ENCODE peak calls at places on chromosomes 1 and 21, in five cellular contexts. S is thoracic aorta, P is GM12865, M is pancreas, R is stomach. A is an unnamed sample.
A peak's percentile ranks its signal among the peaks of the same experiment; 100 is the strongest.

GRCh38 chr1:16248603-16249534 is 11.9 kb upstream of the CPLANE2 start:
- DNase-seq in R (peak; percentile 94), M (peak; percentile 87), P (peak; percentile 69), S (peak; percentile 50), A (no peak)

GRCh38 chr1:5311147-5311546 is 656.7 kb downstream of the AJAP1 start:
- DNase-seq in M (no peak), S (no peak), P (no peak), R (no peak), A (no peak)

GRCh38 chr1:96361961-96362360 is 359.6 kb upstream of the PTBP2 start:
- DNase-seq in R (no peak), S (no peak), M (no peak), P (no peak), A (no peak)

GRCh38 chr1:207882692-207883091 is 28.2 kb downstream of the CD34 start:
- DNase-seq in P (no peak), R (peak; percentile 22), M (no peak), S (no peak), A (no peak)

GRCh38 chr21:44924611-44925010 is 3.9 kb upstream of the ITGB2 start:
- DNase-seq in M (no peak), P (no peak), R (no peak), S (no peak), A (no peak)

GRCh38 chr1:184160236-184160635 is 108.7 kb downstream of the TSEN15 start:
- DNase-seq in S (no peak), P (peak; percentile 67), R (no peak), M (no peak), A (no peak)

GRCh38 chr1:53604291-53604919 is 134.6 kb downstream of the GLIS1 start:
- DNase-seq in S (no peak), P (no peak), R (no peak), M (no peak), A (no peak)

GRCh38 chr1:20138961-20139550 is at the start of gene PLA2G2F:
- DNase-seq in S (no peak), R (no peak), P (no peak), M (no peak), A (no peak)

GRCh38 chr1:25649505-25650218 is 33.1 kb downstream of the MAN1C1 start:
- DNase-seq in P (no peak), R (no peak), M (no peak), S (no peak), A (no peak)

GRCh38 chr1:156706647-156707008 is 1.2 kb upstream of the CRABP2 start:
- DNase-seq in R (no peak), M (peak; percentile 45), S (no peak), P (no peak), A (no peak)

GRCh38 chr1:6922096-6922931 is 137.1 kb downstream of the CAMTA1 start:
- DNase-seq in R (no peak), S (peak; percentile 53), M (peak; percentile 61), P (no peak), A (no peak)

GRCh38 chr1:78434351-78434750 is 56.4 kb upstream of the PTGFR start:
- DNase-seq in M (no peak), P (no peak), R (no peak), S (no peak), A (no peak)

GRCh38 chr1:66022904-66023620 is 230.4 kb downstream of the PDE4B start:
- DNase-seq in P (no peak), R (no peak), S (no peak), M (no peak), A (no peak)

GRCh38 chr1:67040405-67040804 is 13.5 kb downstream of the SLC35D1 start:
- DNase-seq in S (no peak), P (no peak), M (no peak), R (no peak), A (no peak)

GRCh38 chr21:27388835-27389234 is 421.9 kb upstream of the ADAMTS5 start:
- DNase-seq in S (no peak), R (no peak), P (no peak), M (no peak), A (no peak)

GRCh38 chr21:41819236-41819855 is 52.5 kb upstream of the RIPK4 start:
- DNase-seq in S (no peak), R (no peak), P (no peak), M (no peak), A (no peak)

GRCh38 chr1:60765204-60765603 is 317.2 kb upstream of the NFIA start:
- DNase-seq in R (peak; percentile 30), S (no peak), M (no peak), P (peak; percentile 35), A (no peak)

GRCh38 chr1:8075511-8076051 is 49.5 kb upstream of the ERRFI1 start:
- DNase-seq in M (no peak), S (no peak), P (no peak), R (no peak), A (no peak)

GRCh38 chr1:66506991-66507390 is 27.0 kb upstream of the SGIP1 start:
- DNase-seq in R (no peak), S (no peak), M (no peak), P (no peak), A (no peak)

GRCh38 chr1:15740833-15741182 is 1.5 kb upstream of the TMEM82 start:
- DNase-seq in R (no peak), P (no peak), S (no peak), M (no peak), A (no peak)

GRCh38 chr1:15538750-15539149 is 12.1 kb downstream of the DNAJC16 start:
- DNase-seq in S (no peak), P (no peak), R (no peak), M (no peak), A (no peak)

GRCh38 chr1:73366734-73367413 is 831.1 kb downstream of the LRRIQ3 start:
- DNase-seq in S (no peak), P (no peak), R (no peak), M (no peak), A (no peak)

GRCh38 chr1:235917267-235917811 is 50.6 kb upstream of the LYST start:
- DNase-seq in R (peak; percentile 58), S (peak; percentile 76), P (peak; percentile 84), M (peak; percentile 11), A (no peak)

GRCh38 chr1:147236959-147237791 is 5.3 kb upstream of the CHD1L start:
- DNase-seq in S (no peak), R (peak; percentile 61), M (no peak), P (no peak), A (no peak)

GRCh38 chr1:65762081-65762862 is 30.4 kb upstream of the PDE4B start:
- DNase-seq in S (no peak), P (no peak), R (no peak), M (no peak), A (no peak)

GRCh38 chr1:27007909-27008582 is 4.6 kb downstream of the TENT5B start:
- DNase-seq in S (no peak), R (peak; percentile 83), M (no peak), P (no peak), A (no peak)

GRCh38 chr1:47792786-47793185 is 204.4 kb downstream of the TRABD2B start:
- DNase-seq in S (no peak), M (no peak), P (no peak), R (no peak), A (no peak)

GRCh38 chr21:45080639-45081414 is 6.4 kb downstream of the ADARB1 start:
- DNase-seq in M (no peak), R (no peak), P (no peak), S (no peak), A (no peak)

GRCh38 chr1:117780981-117781475 is 148.4 kb downstream of the GDAP2 start:
- DNase-seq in P (no peak), R (no peak), M (no peak), S (no peak), A (no peak)

GRCh38 chr1:117779364-117779763 is 150.1 kb downstream of the GDAP2 start:
- DNase-seq in R (no peak), M (no peak), S (no peak), P (no peak), A (no peak)

GRCh38 chr1:117788014-117788413 is 141.4 kb downstream of the GDAP2 start:
- DNase-seq in P (no peak), S (no peak), M (no peak), R (no peak), A (no peak)

GRCh38 chr1:117782056-117782455 is 147.4 kb downstream of the GDAP2 start:
- DNase-seq in M (no peak), S (no peak), P (no peak), R (no peak), A (no peak)

DNA sequence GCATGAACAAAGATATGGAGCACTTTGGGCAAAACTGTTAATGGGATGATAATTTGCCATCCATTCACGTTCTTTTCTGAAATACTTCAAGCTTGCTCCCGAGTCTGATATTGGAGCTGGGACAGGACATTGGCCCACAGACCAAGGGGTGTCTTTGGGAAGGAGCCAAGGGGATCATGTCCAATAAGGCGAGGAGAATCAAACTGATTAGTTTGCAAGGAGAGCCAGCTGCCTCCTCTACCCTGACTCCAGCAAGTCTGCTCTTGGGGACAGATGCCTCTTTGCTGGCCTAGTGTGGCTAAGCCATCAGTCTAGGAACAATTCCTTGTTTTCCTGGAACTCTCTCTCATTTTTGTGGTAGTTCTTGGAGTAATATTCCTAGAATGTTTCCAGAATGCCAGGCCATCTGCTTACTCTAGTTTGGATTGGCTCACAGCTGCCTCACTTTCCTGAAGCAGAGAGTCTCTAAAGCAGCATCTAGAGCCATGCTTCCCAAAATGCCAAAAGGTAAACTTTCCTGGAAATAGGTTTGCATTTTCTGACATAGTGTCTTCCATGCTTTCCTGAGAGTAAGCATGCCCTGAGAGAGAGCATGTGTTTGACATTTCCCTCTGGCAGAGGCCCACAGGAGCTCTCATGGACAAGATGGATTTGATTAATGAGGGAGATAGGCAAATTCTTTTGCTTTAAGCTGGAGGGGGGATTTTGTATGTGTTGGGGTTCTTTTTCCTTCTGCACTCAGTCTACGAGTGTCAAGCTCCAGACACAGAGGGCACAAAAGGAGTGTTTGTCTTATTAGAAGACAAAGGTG is 145.6 kb downstream of the GDAP2 start:
- DNase-seq in S (no peak), R (no peak), P (no peak), M (no peak), A (no peak)
- TF ChIP-seq CTCF in S (no peak), R (no peak), P (no peak), M (no peak), A (no peak)

GRCh38 chr1:182910143-182910542 is 42.8 kb downstream of the SHCBP1L start:
- DNase-seq in M (no peak), R (no peak), S (no peak), P (no peak), A (no peak)
- TF ChIP-seq CTCF in M (no peak), R (no peak), S (no peak), P (no peak), A (no peak)

GRCh38 chr1:30569384-30569783 is 154.0 kb downstream of the MATN1 start:
- DNase-seq in M (no peak), P (no peak), R (no peak), S (no peak), A (no peak)
- TF ChIP-seq CTCF in M (no peak), P (no peak), R (no peak), S (no peak), A (no peak)

DNA sequence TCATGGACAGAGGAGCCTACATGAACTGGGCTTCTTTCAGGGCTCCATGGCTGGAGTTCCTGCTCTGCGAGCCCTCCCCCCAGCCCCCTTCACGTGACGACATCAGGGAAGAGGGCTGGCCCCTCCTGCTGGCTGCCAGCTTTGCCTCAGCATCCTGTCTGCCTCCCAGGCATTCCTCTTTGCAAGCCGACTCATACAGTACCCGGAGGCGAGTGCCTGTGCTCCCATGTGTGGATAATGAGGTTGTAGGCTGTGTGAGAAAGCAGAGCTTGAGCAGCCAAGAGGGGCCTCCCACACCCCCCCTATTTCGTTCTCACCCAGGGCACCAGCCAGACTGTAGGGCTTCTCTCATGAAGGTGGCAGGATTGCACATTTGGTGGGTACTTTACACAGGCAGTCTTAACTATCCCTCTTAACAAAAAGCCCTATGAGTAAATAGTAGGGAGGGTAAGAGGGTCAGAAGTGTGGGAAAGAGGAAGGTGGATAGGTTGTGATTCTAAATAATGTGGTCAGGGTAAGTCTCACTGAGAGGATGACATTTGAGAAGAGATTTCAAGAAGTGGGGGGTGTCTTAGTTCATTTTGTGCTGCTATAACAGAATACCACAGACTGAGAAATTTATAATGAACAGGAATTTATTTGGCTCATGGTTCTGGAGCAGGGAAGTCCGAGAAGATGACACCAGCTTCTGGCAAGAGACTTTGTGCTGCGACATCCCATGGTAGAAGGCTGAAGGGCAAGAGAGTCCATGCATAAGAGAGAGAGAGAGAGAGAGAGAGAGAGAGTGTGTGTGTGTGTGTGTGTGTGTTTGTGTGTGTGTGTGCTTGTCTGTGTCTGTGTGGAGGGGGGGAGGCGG is 113.5 kb downstream of the OMA1 start:
- DNase-seq in M (peak; percentile 6), S (no peak), R (no peak), P (peak; percentile 7), A (no peak)
- TF ChIP-seq CTCF in M (no peak), S (no peak), R (no peak), P (no peak), A (no peak)

A was measured in activated B cell treated with CpG ODN at 0.5 μM for 24 hours.